ENCODE peak calls at places on chromosomes 5 and 9, in five cellular contexts. Z, V, I, Q and M are unnamed samples.

GRCh38 chr5:139863361-139863760 is 67.8 kb downstream of the PSD2 start:
- DNase-seq in Z (no peak), V (peak), I (peak), Q (peak), M (no peak)

GRCh38 chr5:141223112-141223783 is at the start of gene PCDHB14:
- DNase-seq in Z (peak), V (peak), I (no peak), Q (peak), M (peak)

GRCh38 chr5:126394211-126394828 is 28.9 kb upstream of the GRAMD2B start:
- DNase-seq in Z (no peak), V (no peak), I (no peak), Q (no peak), M (no peak)

GRCh38 chr5:157961176-157961575 is 102.2 kb upstream of the CLINT1 start:
- DNase-seq in Z (peak), V (no peak), I (no peak), Q (no peak), M (no peak)

GRCh38 chr5:116738270-116738947 is 163.8 kb upstream of the SEMA6A start:
- DNase-seq in Z (no peak), V (no peak), I (no peak), Q (no peak), M (no peak)

GRCh38 chr5:25995209-25995608 is 1043.2 kb downstream of the CDH9 start:
- DNase-seq in Z (no peak), V (no peak), I (no peak), Q (no peak), M (no peak)

GRCh38 chr5:138662599-138662998 is 87.4 kb upstream of the HSPA9 start:
- DNase-seq in Z (no peak), V (peak), I (no peak), Q (no peak), M (peak)

GRCh38 chr9:98491231-98491651 is 217.5 kb downstream of the GABBR2 start:
- DNase-seq in Z (no peak), V (no peak), I (no peak), Q (no peak), M (no peak)

GRCh38 chr5:132072070-132072469 is 1.5 kb upstream of the CSF2 start:
- DNase-seq in Z (no peak), V (no peak), I (no peak), Q (no peak), M (no peak)

GRCh38 chr9:124054671-124055212 is 43.2 kb downstream of the LHX2 start:
- DNase-seq in Z (no peak), V (peak), I (no peak), Q (peak), M (peak)

GRCh38 chr9:130235558-130236435 is 29.8 kb upstream of the HMCN2 start:
- DNase-seq in Z (peak), V (peak), I (no peak), Q (peak), M (peak)

GRCh38 chr9:90142580-90142979 is 500.0 kb downstream of the DIRAS2 start:
- DNase-seq in Z (peak), V (peak), I (no peak), Q (peak), M (no peak)